ENCODE peak calls at places on chromosome 1, in six cellular contexts. One of them, this sample, is unnamed.

GRCh38 chr1:1907098-1907736 is 7.8 kb upstream of the CALML6 start:
- DNase-seq in IMR-90: no peak
- DNase-seq in spleen: peak; percentile 84
- DNase-seq in tibial nerve: no peak
- DNase-seq in stomach: peak; percentile 58
- DNase-seq in heart left ventricle: no peak
- DNase-seq in this sample: no peak

GRCh38 chr1:66725885-66726665 is 26.2 kb upstream of the DYNLT5 start:
- DNase-seq in IMR-90: peak; percentile 81
- DNase-seq in spleen: peak; percentile 59
- DNase-seq in tibial nerve: peak; percentile 16
- DNase-seq in stomach: peak; percentile 28
- DNase-seq in heart left ventricle: peak; percentile 41
- DNase-seq in this sample: peak; percentile 37

GRCh38 chr1:206723500-206724472 is 39.1 kb downstream of the MAPKAPK2 start:
- DNase-seq in IMR-90: peak; percentile 86
- DNase-seq in spleen: no peak
- DNase-seq in tibial nerve: no peak
- DNase-seq in stomach: peak; percentile 57
- DNase-seq in heart left ventricle: peak; percentile 40
- DNase-seq in this sample: no peak

GRCh38 chr1:101365186-101365585 is 128.4 kb downstream of the S1PR1 start:
- DNase-seq in IMR-90: peak; percentile 54
- DNase-seq in spleen: no peak
- DNase-seq in tibial nerve: no peak
- DNase-seq in stomach: no peak
- DNase-seq in heart left ventricle: no peak
- DNase-seq in this sample: no peak

GRCh38 chr1:179121159-179121938 is 39.5 kb downstream of the TOR3A start:
- DNase-seq in IMR-90: peak; percentile 62
- DNase-seq in spleen: no peak
- DNase-seq in tibial nerve: no peak
- DNase-seq in stomach: no peak
- DNase-seq in heart left ventricle: no peak
- DNase-seq in this sample: peak; percentile 13

GRCh38 chr1:87410771-87411170 is 82.1 kb downstream of the LMO4 start:
- DNase-seq in IMR-90: peak; percentile 17
- DNase-seq in spleen: no peak
- DNase-seq in tibial nerve: no peak
- DNase-seq in stomach: peak; percentile 54
- DNase-seq in heart left ventricle: peak; percentile 25
- DNase-seq in this sample: no peak

GRCh38 chr1:154958681-154959447 is 2.7 kb downstream of the PYGO2 start:
- DNase-seq in IMR-90: no peak
- DNase-seq in spleen: peak; percentile 75
- DNase-seq in tibial nerve: no peak
- DNase-seq in stomach: no peak
- DNase-seq in heart left ventricle: no peak
- DNase-seq in this sample: no peak

GRCh38 chr1:238409191-238409846 is 518.6 kb upstream of the ZP4 start:
- DNase-seq in IMR-90: peak; percentile 93
- DNase-seq in spleen: no peak
- DNase-seq in tibial nerve: no peak
- DNase-seq in stomach: no peak
- DNase-seq in heart left ventricle: no peak
- DNase-seq in this sample: no peak

GRCh38 chr1:44613932-44614331 is 60.3 kb downstream of the TMEM53 start:
- DNase-seq in IMR-90: no peak
- DNase-seq in spleen: no peak
- DNase-seq in tibial nerve: no peak
- DNase-seq in stomach: no peak
- DNase-seq in heart left ventricle: no peak
- DNase-seq in this sample: no peak

GRCh38 chr1:31422505-31423319 is 9.7 kb downstream of the SERINC2 start:
- DNase-seq in IMR-90: peak; percentile 90
- DNase-seq in spleen: peak; percentile 81
- DNase-seq in tibial nerve: peak; percentile 49
- DNase-seq in stomach: peak; percentile 80
- DNase-seq in heart left ventricle: peak; percentile 63
- DNase-seq in this sample: peak; percentile 58

GRCh38 chr1:41855713-41856112 is 63.0 kb downstream of the HIVEP3 start:
- DNase-seq in IMR-90: no peak
- DNase-seq in spleen: no peak
- DNase-seq in tibial nerve: no peak
- DNase-seq in stomach: no peak
- DNase-seq in heart left ventricle: no peak
- DNase-seq in this sample: no peak

GRCh38 chr1:246921481-246921880 is 10.3 kb downstream of the AHCTF1 start:
- DNase-seq in IMR-90: peak; percentile 6
- DNase-seq in spleen: no peak
- DNase-seq in tibial nerve: no peak
- DNase-seq in stomach: no peak
- DNase-seq in heart left ventricle: no peak
- DNase-seq in this sample: no peak

GRCh38 chr1:118947790-118948189 is 40.4 kb downstream of the TBX15 start:
- DNase-seq in IMR-90: peak; percentile 46
- DNase-seq in spleen: no peak
- DNase-seq in tibial nerve: no peak
- DNase-seq in stomach: no peak
- DNase-seq in heart left ventricle: no peak
- DNase-seq in this sample: no peak

GRCh38 chr1:158071106-158071505 is 77.7 kb downstream of the KIRREL1 start:
- DNase-seq in IMR-90: peak; percentile 36
- DNase-seq in spleen: no peak
- DNase-seq in tibial nerve: no peak
- DNase-seq in stomach: no peak
- DNase-seq in heart left ventricle: no peak
- DNase-seq in this sample: no peak

GRCh38 chr1:43882763-43883162 is 50.8 kb upstream of the ARTN start:
- DNase-seq in IMR-90: no peak
- DNase-seq in spleen: no peak
- DNase-seq in tibial nerve: no peak
- DNase-seq in stomach: no peak
- DNase-seq in heart left ventricle: no peak
- DNase-seq in this sample: no peak

DNA sequence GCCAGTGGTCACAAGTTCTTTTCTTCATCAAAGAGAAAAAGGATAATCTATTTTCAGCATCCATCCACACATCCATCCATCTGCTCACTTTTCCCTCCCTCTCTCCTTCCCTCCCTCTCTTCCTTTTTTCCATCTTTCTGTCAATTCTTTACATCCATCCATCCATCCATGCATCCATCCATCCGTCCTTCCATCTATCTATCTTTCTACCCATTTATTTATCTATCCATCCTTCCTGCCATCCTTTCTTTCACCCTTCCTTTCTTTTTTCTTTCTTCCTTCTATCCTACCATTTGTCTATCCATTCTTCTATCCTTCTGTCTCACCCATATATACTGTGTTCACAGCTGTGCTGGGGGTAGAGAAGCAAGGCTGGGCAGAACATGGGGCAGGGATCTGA is 212.4 kb upstream of the GALNT2 start:
- DNase-seq in IMR-90: no peak
- DNase-seq in spleen: no peak
- DNase-seq in tibial nerve: no peak
- DNase-seq in stomach: no peak
- DNase-seq in heart left ventricle: no peak
- DNase-seq in this sample: no peak
- TF ChIP-seq CTCF in IMR-90: no peak
- TF ChIP-seq CTCF in spleen: no peak
- TF ChIP-seq CTCF in tibial nerve: no peak
- TF ChIP-seq CTCF in stomach: no peak
- TF ChIP-seq CTCF in heart left ventricle: no peak
- TF ChIP-seq CTCF in this sample: no peak

GRCh38 chr1:84407524-84408318 is 9.4 kb downstream of the DNASE2B start:
- DNase-seq in IMR-90: no peak
- DNase-seq in spleen: no peak
- DNase-seq in tibial nerve: no peak
- DNase-seq in stomach: no peak
- DNase-seq in heart left ventricle: no peak
- DNase-seq in this sample: peak; percentile 27
- TF ChIP-seq POLR2A in IMR-90: no peak
- TF ChIP-seq POLR2A in spleen: no peak
- TF ChIP-seq POLR2A in tibial nerve: no peak
- TF ChIP-seq POLR2A in stomach: no peak
- TF ChIP-seq POLR2A in heart left ventricle: no peak
- TF ChIP-seq POLR2A in this sample: no peak

DNA sequence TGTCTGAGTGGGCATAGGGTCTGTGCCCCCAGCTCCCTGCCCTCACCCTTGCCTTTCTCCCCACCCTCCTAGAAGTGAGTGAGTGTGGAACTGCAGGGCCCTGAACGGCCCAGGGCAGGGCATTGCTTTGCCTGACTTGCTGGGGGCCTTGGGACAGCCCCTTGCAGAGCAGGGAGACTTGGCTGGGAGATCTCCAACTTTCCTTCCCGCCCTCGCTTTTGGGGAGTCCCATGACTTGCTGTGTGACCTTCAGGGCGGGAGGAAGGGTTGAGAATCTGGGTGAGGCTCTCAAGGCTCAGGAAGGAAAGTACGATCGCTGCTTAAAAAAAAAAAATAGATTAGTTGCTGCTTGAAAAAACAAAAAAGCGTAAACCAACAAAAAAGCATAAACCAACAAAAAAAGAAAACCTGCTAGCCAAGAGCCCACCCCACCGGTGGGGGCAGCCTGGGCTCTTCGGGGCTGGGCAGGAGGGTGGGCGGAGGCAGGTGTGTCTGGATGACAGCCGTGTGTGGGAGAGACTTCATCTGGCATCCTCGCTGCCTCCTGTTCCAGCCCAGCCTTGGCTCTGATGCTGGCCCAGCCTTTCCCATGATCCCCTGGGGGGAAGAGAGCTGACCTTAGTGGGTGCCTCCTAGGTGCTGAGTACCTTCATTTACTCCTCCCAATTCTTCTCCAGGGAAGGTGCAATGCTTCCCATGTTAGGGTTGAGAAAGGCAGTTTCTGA is 6.5 kb downstream of the NBL1 start:
- DNase-seq in IMR-90: no peak
- DNase-seq in spleen: no peak
- DNase-seq in tibial nerve: no peak
- DNase-seq in stomach: no peak
- DNase-seq in heart left ventricle: no peak
- DNase-seq in this sample: peak; percentile 38
- H3K4me3 ChIP-seq in IMR-90: no peak overlapping the region
- H3K4me3 ChIP-seq in spleen: no peak overlapping the region
- H3K4me3 ChIP-seq in tibial nerve: no peak overlapping the region
- H3K4me3 ChIP-seq in stomach: peak overlapping the region; percentile 9
- H3K4me3 ChIP-seq in heart left ventricle: peak overlapping the region; percentile 5
- H3K4me3 ChIP-seq in this sample: no peak overlapping the region

GRCh38 chr1:3857791-3858129 is 484 bp downstream of the DFFB start:
- DNase-seq in IMR-90: no peak
- DNase-seq in spleen: no peak
- DNase-seq in tibial nerve: no peak
- DNase-seq in stomach: no peak
- DNase-seq in heart left ventricle: no peak
- DNase-seq in this sample: no peak

GRCh38 chr1:3856923-3857790 is at the start of the genes CEP104 and DFFB:
- DNase-seq in IMR-90: peak; percentile 67
- DNase-seq in spleen: peak; percentile 98
- DNase-seq in tibial nerve: peak; percentile 75
- DNase-seq in stomach: peak; percentile 98
- DNase-seq in heart left ventricle: peak; percentile 89
- DNase-seq in this sample: peak; percentile 98

GRCh38 chr1:3852711-3853498 is 4.1 kb downstream of the CEP104 start:
- DNase-seq in IMR-90: no peak
- DNase-seq in spleen: no peak
- DNase-seq in tibial nerve: no peak
- DNase-seq in stomach: no peak
- DNase-seq in heart left ventricle: no peak
- DNase-seq in this sample: no peak

GRCh38 chr1:3863231-3863935 is 6.1 kb downstream of the DFFB start:
- DNase-seq in IMR-90: no peak
- DNase-seq in spleen: no peak
- DNase-seq in tibial nerve: no peak
- DNase-seq in stomach: no peak
- DNase-seq in heart left ventricle: no peak
- DNase-seq in this sample: no peak

GRCh38 chr1:3858231-3858981 is 1.1 kb downstream of the DFFB start:
- DNase-seq in IMR-90: peak; percentile 36
- DNase-seq in spleen: peak; percentile 82
- DNase-seq in tibial nerve: no peak
- DNase-seq in stomach: peak; percentile 28
- DNase-seq in heart left ventricle: no peak
- DNase-seq in this sample: no peak
- TF ChIP-seq CTCF in IMR-90: peak; percentile 19
- TF ChIP-seq CTCF in spleen: no peak
- TF ChIP-seq CTCF in tibial nerve: no peak
- TF ChIP-seq CTCF in stomach: no peak
- TF ChIP-seq CTCF in heart left ventricle: no peak
- TF ChIP-seq CTCF in this sample: peak; percentile 3

DNA sequence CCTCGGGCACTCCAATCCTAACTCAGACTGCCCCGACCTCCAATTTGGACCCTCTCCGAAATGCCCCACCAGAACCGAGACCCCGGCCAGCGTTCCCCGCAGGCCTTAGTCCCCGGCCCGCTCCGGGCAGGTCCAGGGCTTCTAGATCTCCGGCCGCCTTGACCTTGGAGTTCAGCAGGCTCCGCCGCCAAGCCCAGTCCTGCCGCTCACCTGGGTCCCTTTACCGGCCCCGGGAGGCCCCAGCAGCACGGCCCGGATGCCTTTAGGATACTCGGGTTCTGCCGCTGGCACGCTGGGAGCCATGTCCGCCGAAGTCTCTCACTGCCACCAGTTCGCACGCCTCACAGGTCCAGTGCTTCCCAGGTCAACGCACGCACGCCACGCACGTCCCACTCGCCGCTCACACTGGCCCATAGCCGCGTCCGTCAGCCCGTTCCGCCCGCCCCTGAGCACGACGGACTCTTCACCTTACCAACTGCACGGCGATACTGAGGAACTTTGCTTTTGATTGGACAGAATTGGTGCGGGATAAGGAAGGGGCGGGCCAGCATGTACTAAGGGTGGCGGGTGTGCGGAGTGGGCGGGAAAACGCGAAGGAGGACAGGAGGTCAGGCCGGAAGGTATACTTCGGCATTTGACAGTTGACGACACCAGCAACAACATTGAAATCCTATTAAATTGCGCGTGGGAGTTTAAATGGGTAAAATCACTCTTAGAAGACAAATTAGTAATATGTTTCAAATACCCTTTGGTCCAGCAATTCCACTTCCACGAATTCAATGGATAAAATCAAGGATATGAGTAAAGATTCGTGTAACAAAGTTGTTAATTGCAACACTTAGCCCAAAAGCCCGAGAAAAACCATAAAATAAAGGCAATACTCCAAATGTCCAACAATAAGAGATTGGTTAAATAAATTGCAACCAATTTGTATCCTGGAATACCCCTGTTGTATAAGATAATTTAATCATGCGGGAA is at the start of gene AK2:
- DNase-seq in IMR-90: peak; percentile 97
- DNase-seq in spleen: peak; percentile 97
- DNase-seq in tibial nerve: peak; percentile 91
- DNase-seq in stomach: peak; percentile 97
- DNase-seq in heart left ventricle: peak; percentile 97
- DNase-seq in this sample: peak; percentile 97
- TF ChIP-seq POLR2A in IMR-90: peak; percentile 85
- TF ChIP-seq POLR2A in spleen: no peak
- TF ChIP-seq POLR2A in tibial nerve: peak; percentile 60
- TF ChIP-seq POLR2A in stomach: no peak
- TF ChIP-seq POLR2A in heart left ventricle: no peak
- TF ChIP-seq POLR2A in this sample: peak; percentile 79

GRCh38 chr1:161258439-161259386 is at the start of gene PCP4L1:
- DNase-seq in IMR-90: peak; percentile 33
- DNase-seq in spleen: peak; percentile 73
- DNase-seq in tibial nerve: no peak
- DNase-seq in stomach: peak; percentile 65
- DNase-seq in heart left ventricle: peak; percentile 48
- DNase-seq in this sample: peak; percentile 77
- H3K4me3 ChIP-seq in IMR-90: peak within 1 kb of the TSS; percentile 21
- H3K4me3 ChIP-seq in spleen: peak within 1 kb of the TSS; percentile 33
- H3K4me3 ChIP-seq in tibial nerve: peak within 1 kb of the TSS; percentile 46
- H3K4me3 ChIP-seq in stomach: peak within 1 kb of the TSS; percentile 52
- H3K4me3 ChIP-seq in heart left ventricle: peak within 1 kb of the TSS; percentile 48
- H3K4me3 ChIP-seq in this sample: peak within 1 kb of the TSS; percentile 35

This sample was measured in prostate gland.